ENCODE peak calls at places on chromosomes 2 and 18, in six cellular contexts. K is left ventricle myocardium inferior, T is endothelial cell, A is EL, D is HCT116, X is AG08395. G is an unnamed sample.

GRCh38 chr18:55353806-55354205 is 234.2 kb downstream of the TCF4 start:
- DNase-seq in K (no peak), T (no peak), A (no peak), D (no peak), X (peak; percentile 21), G (no peak)

GRCh38 chr2:215080545-215080944 is 57.9 kb downstream of the ABCA12 start:
- DNase-seq in K (no peak), T (no peak), A (no peak), D (no peak), X (no peak), G (no peak)

GRCh38 chr2:223797811-223798721 is 39.3 kb downstream of the AP1S3 start:
- DNase-seq in K (no peak), T (peak; percentile 10), A (peak; percentile 54), D (no peak), X (peak; percentile 56), G (no peak)

GRCh38 chr18:24395049-24395780 is 2.4 kb downstream of the OSBPL1A start:
- DNase-seq in K (no peak), T (no peak), A (no peak), D (no peak), X (no peak), G (no peak)

GRCh38 chr2:30366199-30366691 is 80.8 kb upstream of the LCLAT1 start:
- DNase-seq in K (no peak), T (peak; percentile 38), A (peak; percentile 45), D (no peak), X (peak; percentile 54), G (no peak)

GRCh38 chr2:215835641-215836040 is 177.7 kb downstream of the MREG start:
- DNase-seq in K (no peak), T (no peak), A (no peak), D (no peak), X (no peak), G (no peak)

GRCh38 chr2:24163186-24163585 is 11.7 kb upstream of the FAM228A start:
- DNase-seq in K (no peak), T (no peak), A (no peak), D (no peak), X (no peak), G (no peak)

GRCh38 chr18:49193896-49194295 is 243.1 kb upstream of the SMAD7 start:
- DNase-seq in K (no peak), T (no peak), A (no peak), D (no peak), X (no peak), G (no peak)

GRCh38 chr2:9720352-9721093 is 89.7 kb upstream of the YWHAQ start:
- DNase-seq in K (no peak), T (no peak), A (no peak), D (no peak), X (no peak), G (no peak)

G was measured in K562.